ENCODE peak calls at places on chromosomes 16 and 17, in five cellular contexts. X, S, E, C and G are unnamed samples.

GRCh38 chr17:7426896-7427488 is 1.6 kb downstream of the SPEM2 start:
- DNase-seq in X (no peak), S (no peak), E (no peak), C (no peak), G (no peak)

GRCh38 chr17:65785109-65785508 is 223.7 kb upstream of the AXIN2 start:
- DNase-seq in X (no peak), S (no peak), E (no peak), C (no peak), G (no peak)

GRCh38 chr17:77768475-77768874 is 190.0 kb upstream of the TNRC6C start:
- DNase-seq in X (no peak), S (no peak), E (no peak), C (no peak), G (no peak)

GRCh38 chr17:33786478-33786877 is 468.6 kb upstream of the CCL2 start:
- DNase-seq in X (no peak), S (no peak), E (no peak), C (no peak), G (no peak)

GRCh38 chr17:49402706-49403105 is 12.0 kb downstream of the PHB1 start:
- DNase-seq in X (no peak), S (no peak), E (no peak), C (no peak), G (no peak)

GRCh38 chr16:58515871-58516767 is 802 bp downstream of the SETD6 start:
- DNase-seq in X (no peak), S (peak; percentile 42), E (peak; percentile 37), C (peak; percentile 56), G (no peak)

GRCh38 chr17:68301438-68301959 is 10.2 kb downstream of the ARSG start:
- DNase-seq in X (no peak), S (no peak), E (no peak), C (no peak), G (no peak)

GRCh38 chr16:83441523-83441922 is 366.3 kb upstream of the HSBP1 start:
- DNase-seq in X (no peak), S (no peak), E (no peak), C (no peak), G (no peak)

GRCh38 chr17:30337393-30337999 is 3.6 kb upstream of the TMIGD1 start:
- DNase-seq in X (no peak), S (no peak), E (no peak), C (no peak), G (no peak)

GRCh38 chr17:57706761-57707160 is 38.3 kb downstream of the CCDC182 start:
- DNase-seq in X (no peak), S (no peak), E (no peak), C (no peak), G (no peak)

GRCh38 chr16:89841275-89841674 is 13.0 kb downstream of the SPIRE2 start:
- DNase-seq in X (no peak), S (peak; percentile 34), E (no peak), C (peak; percentile 69), G (no peak)

GRCh38 chr16:77213542-77214108 is 14.4 kb downstream of the SYCE1L start:
- DNase-seq in X (no peak), S (no peak), E (no peak), C (no peak), G (no peak)

GRCh38 chr17:72122668-72123495 is 2.1 kb downstream of the SOX9 start:
- DNase-seq in X (peak; percentile 45), S (no peak), E (no peak), C (no peak), G (peak; percentile 15)

GRCh38 chr17:19750835-19751234 is 2.7 kb upstream of the ALDH3A1 start:
- DNase-seq in X (no peak), S (no peak), E (no peak), C (no peak), G (no peak)

GRCh38 chr17:49515196-49515770 is 20.2 kb downstream of the NGFR start:
- DNase-seq in X (peak; percentile 51), S (no peak), E (no peak), C (no peak), G (no peak)

GRCh38 chr17:81422776-81423697 is 27.8 kb downstream of the BAHCC1 start:
- DNase-seq in X (no peak), S (no peak), E (no peak), C (no peak), G (no peak)

GRCh38 chr17:4527552-4527951 is 27.6 kb downstream of the MYBBP1A start:
- DNase-seq in X (no peak), S (no peak), E (no peak), C (no peak), G (no peak)

GRCh38 chr17:29443041-29443440 is 52.9 kb downstream of the TAOK1 start:
- DNase-seq in X (no peak), S (no peak), E (no peak), C (no peak), G (no peak)

GRCh38 chr16:10616744-10617640 is 36.6 kb upstream of the EMP2 start:
- DNase-seq in X (peak; percentile 31), S (no peak), E (peak; percentile 9), C (no peak), G (no peak)

GRCh38 chr17:63974594-63975192 is 2.0 kb upstream of the SCN4A start:
- DNase-seq in X (no peak), S (no peak), E (no peak), C (no peak), G (no peak)

GRCh38 chr17:56679767-56680422 is 86.4 kb downstream of the NOG start:
- DNase-seq in X (no peak), S (no peak), E (no peak), C (no peak), G (no peak)